ENCODE peak calls at places on chromosomes 16 and 17, in ten cellular contexts. S is neural progenitor cell, Z is heart right ventricle, F is kidney, N is adrenal gland, V is left ventricle myocardium inferior, M is A549, W is body of pancreas, D is RWPE1, I is stomach. G is an unnamed sample.

GRCh38 chr16:380837-381787 is 666 bp downstream of the PGAP6 start:
- DNase-seq in S (peak), Z (no peak), F (peak), N (peak), V (no peak), M (no peak), W (peak), D (no peak), I (no peak), G (no peak)

GRCh38 chr17:39077874-39078273 is 73.6 kb downstream of the PLXDC1 start:
- DNase-seq in S (no peak), Z (no peak), F (no peak), N (no peak), V (no peak), M (no peak), W (no peak), D (no peak), I (no peak), G (no peak)

GRCh38 chr17:36854982-36855381 is 82.3 kb upstream of the LHX1 start:
- DNase-seq in S (no peak), Z (no peak), F (no peak), N (no peak), V (no peak), M (no peak), W (no peak), D (no peak), I (no peak), G (no peak)

GRCh38 chr16:58384437-58385055 is 7.7 kb upstream of the GINS3 start:
- DNase-seq in S (no peak), Z (no peak), F (no peak), N (no peak), V (no peak), M (no peak), W (no peak), D (no peak), I (no peak), G (no peak)

GRCh38 chr17:8227238-8227581 is 16.8 kb upstream of the AURKB start:
- DNase-seq in S (no peak), Z (no peak), F (peak), N (no peak), V (no peak), M (no peak), W (no peak), D (no peak), I (no peak), G (no peak)

GRCh38 chr16:67967183-67967955 is 1.1 kb downstream of the SLC12A4 start:
- DNase-seq in S (no peak), Z (peak), F (no peak), N (no peak), V (no peak), M (no peak), W (no peak), D (no peak), I (no peak), G (no peak)

GRCh38 chr17:299546-299945 is 53.1 kb downstream of the RPH3AL start:
- DNase-seq in S (no peak), Z (no peak), F (peak), N (no peak), V (no peak), M (no peak), W (peak), D (no peak), I (no peak), G (peak)

GRCh38 chr17:62819511-62820221 is 11.6 kb upstream of the MARCHF10 start:
- DNase-seq in S (peak), Z (peak), F (peak), N (peak), V (peak), M (peak), W (peak), D (peak), I (peak), G (peak)

GRCh38 chr17:63282455-63282854 is 163.7 kb downstream of the CYB561 start:
- DNase-seq in S (no peak), Z (no peak), F (no peak), N (no peak), V (no peak), M (no peak), W (no peak), D (no peak), I (no peak), G (no peak)

GRCh38 chr17:60601443-60602384 is 1.7 kb downstream of the PPM1D start:
- DNase-seq in S (peak), Z (peak), F (no peak), N (peak), V (no peak), M (peak), W (peak), D (peak), I (peak), G (no peak)

GRCh38 chr16:50509521-50510341 is 38.5 kb upstream of the NKD1 start:
- DNase-seq in S (peak), Z (no peak), F (no peak), N (no peak), V (no peak), M (no peak), W (no peak), D (no peak), I (peak), G (no peak)

GRCh38 chr17:56751145-56751743 is 82.5 kb downstream of the C17orf67 start:
- DNase-seq in S (no peak), Z (no peak), F (no peak), N (no peak), V (no peak), M (no peak), W (no peak), D (no peak), I (no peak), G (no peak)

GRCh38 chr17:9487406-9487805 is 88.2 kb downstream of the STX8 start:
- DNase-seq in S (no peak), Z (no peak), F (no peak), N (no peak), V (no peak), M (no peak), W (no peak), D (no peak), I (no peak), G (no peak)

GRCh38 chr16:12321363-12321762 is 344.8 kb downstream of the SNX29 start:
- DNase-seq in S (peak), Z (no peak), F (no peak), N (no peak), V (no peak), M (no peak), W (no peak), D (no peak), I (no peak), G (no peak)

GRCh38 chr17:50241431-50241830 is 32.8 kb upstream of the TMEM92 start:
- DNase-seq in S (no peak), Z (no peak), F (no peak), N (no peak), V (no peak), M (no peak), W (no peak), D (no peak), I (no peak), G (no peak)

GRCh38 chr17:55620945-55621344 is 101.7 kb downstream of the TMEM100 start:
- DNase-seq in S (no peak), Z (no peak), F (no peak), N (no peak), V (no peak), M (no peak), W (no peak), D (no peak), I (no peak), G (no peak)

GRCh38 chr16:82263456-82264159 is 93.6 kb upstream of the MPHOSPH6 start:
- DNase-seq in S (peak), Z (peak), F (no peak), N (peak), V (peak), M (peak), W (peak), D (peak), I (peak), G (no peak)

GRCh38 chr16:11423315-11424117 is 78.3 kb downstream of the RMI2 start:
- DNase-seq in S (no peak), Z (no peak), F (no peak), N (no peak), V (no peak), M (no peak), W (no peak), D (no peak), I (no peak), G (no peak)

GRCh38 chr17:81470944-81471803 is 41.4 kb downstream of the ACTG1 start:
- DNase-seq in S (peak), Z (no peak), F (no peak), N (no peak), V (no peak), M (no peak), W (no peak), D (no peak), I (no peak), G (no peak)

GRCh38 chr17:56528636-56529170 is 64.8 kb upstream of the NOG start:
- DNase-seq in S (no peak), Z (no peak), F (no peak), N (no peak), V (no peak), M (no peak), W (no peak), D (no peak), I (no peak), G (no peak)

GRCh38 chr16:61564741-61565140 is 471.5 kb downstream of the CDH8 start:
- DNase-seq in S (no peak), Z (no peak), F (no peak), N (no peak), V (no peak), M (no peak), W (no peak), D (no peak), I (no peak), G (no peak)

GRCh38 chr17:79705674-79706073 is 25.1 kb upstream of the ENPP7 start:
- DNase-seq in S (no peak), Z (no peak), F (no peak), N (no peak), V (no peak), M (no peak), W (no peak), D (no peak), I (no peak), G (no peak)
- H3K27ac ChIP-seq in S (no peak), Z (no peak), F (no peak), N (no peak), V (no peak), M (peak), W (no peak), D (no peak), I (no peak), G (no peak)

DNA sequence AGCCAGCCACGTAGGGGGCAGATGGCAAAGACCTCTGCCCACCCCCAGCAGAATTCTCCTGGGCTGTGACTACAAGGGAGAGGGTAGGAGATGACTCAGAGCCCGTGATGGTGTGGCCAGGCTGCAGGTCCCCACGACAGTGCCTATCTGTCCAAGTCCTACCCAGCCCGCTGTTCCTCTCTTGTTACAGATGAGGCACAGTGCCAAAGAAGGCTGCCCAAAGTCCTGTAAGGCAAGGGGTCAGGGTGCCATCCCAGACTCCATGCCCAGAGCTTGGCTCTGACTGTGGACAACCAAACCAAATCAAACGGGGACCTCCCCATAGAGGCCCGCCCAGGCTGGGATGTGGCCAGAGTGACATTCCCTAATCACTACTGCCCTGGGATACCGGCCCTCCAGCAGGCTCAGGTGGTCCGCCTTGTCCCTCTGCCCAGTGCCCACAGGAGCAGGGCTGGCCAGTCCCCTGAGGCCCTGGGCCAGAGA is 12.6 kb upstream of the BCAR1 start:
- DNase-seq in S (no peak), Z (peak), F (peak), N (peak), V (no peak), M (no peak), W (peak), D (no peak), I (no peak), G (peak)
- H3K27ac ChIP-seq in S (no peak), Z (peak), F (peak), N (peak), V (peak), M (peak), W (peak), D (peak), I (peak), G (peak)

GRCh38 chr17:72517413-72518237 is 396.8 kb downstream of the SOX9 start:
- DNase-seq in S (no peak), Z (no peak), F (no peak), N (no peak), V (no peak), M (no peak), W (peak), D (no peak), I (peak), G (no peak)
- H3K27ac ChIP-seq in S (no peak), Z (no peak), F (no peak), N (no peak), V (peak), M (peak), W (peak), D (peak), I (peak), G (no peak)

GRCh38 chr17:48893646-48894508 is 1.3 kb downstream of the ATP5MC1 start:
- DNase-seq in S (no peak), Z (no peak), F (no peak), N (no peak), V (no peak), M (no peak), W (no peak), D (no peak), I (no peak), G (no peak)
- H3K27ac ChIP-seq in S (no peak), Z (peak), F (no peak), N (peak), V (peak), M (peak), W (no peak), D (peak), I (no peak), G (peak)

GRCh38 chr17:57986841-57987581 is 1.0 kb downstream of the VEZF1 start:
- DNase-seq in S (peak), Z (peak), F (peak), N (peak), V (peak), M (peak), W (peak), D (no peak), I (peak), G (peak)
- H3K27ac ChIP-seq in S (peak), Z (peak), F (peak), N (peak), V (peak), M (peak), W (peak), D (peak), I (peak), G (peak)

DNA sequence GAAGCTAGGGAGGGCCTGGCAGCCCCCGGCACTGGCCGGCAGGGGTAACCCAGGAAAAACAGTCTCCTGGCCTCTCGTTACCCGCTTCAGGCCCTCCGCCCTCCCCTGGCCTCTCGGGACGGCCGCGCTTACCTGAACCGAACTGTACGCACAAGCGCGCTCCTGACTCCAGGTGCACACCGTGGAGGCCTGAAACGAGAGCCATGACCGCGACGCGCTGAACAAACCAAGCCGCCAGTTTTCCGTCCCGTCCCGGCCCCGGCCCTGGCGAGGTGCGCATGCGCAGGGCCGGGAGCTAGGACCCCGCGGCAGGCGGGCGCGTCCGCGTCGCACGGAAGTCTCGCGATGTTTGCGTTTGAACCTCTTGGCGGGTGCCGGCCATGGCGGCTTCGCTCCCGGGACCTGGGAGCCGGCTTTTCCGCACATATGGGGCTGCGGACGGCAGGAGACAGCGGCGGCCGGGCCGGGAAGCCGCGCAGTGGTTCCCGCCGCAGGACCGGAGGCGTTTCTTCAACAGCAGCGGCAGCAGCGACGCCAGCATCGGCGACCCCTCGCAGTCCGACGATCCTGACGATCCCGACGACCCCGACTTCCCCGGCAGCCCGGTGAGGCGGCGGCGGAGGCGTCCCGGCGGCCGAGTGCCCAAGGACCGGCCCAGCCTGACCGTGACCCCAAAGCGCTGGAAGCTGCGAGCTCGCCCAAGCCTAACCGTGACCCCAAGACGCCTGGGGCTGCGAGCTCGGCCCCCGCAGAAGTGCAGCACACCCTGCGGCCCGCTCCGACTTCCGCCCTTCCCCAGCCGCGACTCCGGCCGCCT is at the start of gene HASPIN:
- DNase-seq in S (peak), Z (peak), F (peak), N (peak), V (peak), M (peak), W (peak), D (peak), I (peak), G (peak)
- H3K27ac ChIP-seq in S (no peak), Z (peak), F (peak), N (peak), V (peak), M (peak), W (peak), D (peak), I (peak), G (peak)

G was measured in psoas muscle.